ENCODE peak calls at places on chromosomes 4 and X, in seven cellular contexts. I, D, K, O, T, Z and Q are unnamed samples.

GRCh38 chr4:46249106-46249505 is 125.3 kb upstream of the GABRG1 start:
- DNase-seq in K (no peak), D (no peak), T (no peak), Z (no peak), I (no peak), O (no peak), Q (no peak)

GRCh38 chr4:111506706-111507105 is 638.5 kb upstream of the FAM241A start:
- DNase-seq in T (no peak), Z (no peak), D (no peak), K (no peak), O (no peak), I (no peak), Q (no peak)

GRCh38 chr4:17511041-17511949 is 595 bp downstream of the QDPR start:
- DNase-seq in D (peak; percentile 28), O (peak; percentile 85), T (peak; percentile 70), I (peak; percentile 64), K (peak; percentile 77), Z (peak; percentile 36), Q (peak; percentile 83)

GRCh38 chr4:53185853-53186590 is 179.8 kb downstream of the SCFD2 start:
- DNase-seq in K (no peak), Z (no peak), T (no peak), O (no peak), D (no peak), I (no peak), Q (no peak)

GRCh38 chrX:16320765-16321355 is 153.6 kb downstream of the MAGEB17 start:
- DNase-seq in Z (no peak), O (no peak), K (no peak), I (no peak), D (no peak), T (no peak), Q (no peak)

GRCh38 chr4:187289371-187289770 is 565.7 kb upstream of the FAT1 start:
- DNase-seq in D (no peak), K (no peak), O (no peak), Z (no peak), T (no peak), I (no peak), Q (no peak)

GRCh38 chr4:123418486-123418931 is 21.9 kb downstream of the SPRY1 start:
- DNase-seq in I (peak; percentile 43), T (no peak), K (no peak), O (no peak), Z (no peak), D (no peak), Q (no peak)

GRCh38 chr4:104743141-104743748 is 248.6 kb upstream of the CXXC4 start:
- DNase-seq in I (no peak), K (no peak), Z (no peak), O (no peak), T (no peak), D (no peak), Q (no peak)

GRCh38 chr4:3452376-3452775 is 10.6 kb downstream of the HGFAC start:
- DNase-seq in Z (no peak), I (no peak), O (no peak), K (no peak), D (no peak), T (peak; percentile 65), Q (no peak)

GRCh38 chr4:73902038-73902637 is 32.9 kb downstream of the CXCL1 start:
- DNase-seq in T (no peak), Z (no peak), K (no peak), I (no peak), O (no peak), D (no peak), Q (no peak)

GRCh38 chrX:104351173-104351769 is 96.5 kb upstream of the ESX1 start:
- DNase-seq in K (no peak), T (no peak), O (no peak), D (peak; percentile 44), Z (no peak), I (no peak), Q (no peak)

GRCh38 chr4:128528793-128529553 is 241.4 kb upstream of the PGRMC2 start:
- DNase-seq in D (peak; percentile 78), O (no peak), I (no peak), Z (peak; percentile 31), K (no peak), T (no peak), Q (no peak)

GRCh38 chr4:79295076-79295475 is 30.8 kb downstream of the NAA11 start:
- DNase-seq in I (no peak), O (no peak), K (no peak), Z (no peak), D (no peak), T (no peak), Q (no peak)
- H3K9me3 ChIP-seq in I (no peaks in the 10 kb centered on the region), O (no peaks in the 10 kb centered on the region), K (no peaks in the 10 kb centered on the region), Z (no peaks in the 10 kb centered on the region), D (no peaks in the 10 kb centered on the region), T (no peaks in the 10 kb centered on the region), Q (no peaks in the 10 kb centered on the region)

DNA sequence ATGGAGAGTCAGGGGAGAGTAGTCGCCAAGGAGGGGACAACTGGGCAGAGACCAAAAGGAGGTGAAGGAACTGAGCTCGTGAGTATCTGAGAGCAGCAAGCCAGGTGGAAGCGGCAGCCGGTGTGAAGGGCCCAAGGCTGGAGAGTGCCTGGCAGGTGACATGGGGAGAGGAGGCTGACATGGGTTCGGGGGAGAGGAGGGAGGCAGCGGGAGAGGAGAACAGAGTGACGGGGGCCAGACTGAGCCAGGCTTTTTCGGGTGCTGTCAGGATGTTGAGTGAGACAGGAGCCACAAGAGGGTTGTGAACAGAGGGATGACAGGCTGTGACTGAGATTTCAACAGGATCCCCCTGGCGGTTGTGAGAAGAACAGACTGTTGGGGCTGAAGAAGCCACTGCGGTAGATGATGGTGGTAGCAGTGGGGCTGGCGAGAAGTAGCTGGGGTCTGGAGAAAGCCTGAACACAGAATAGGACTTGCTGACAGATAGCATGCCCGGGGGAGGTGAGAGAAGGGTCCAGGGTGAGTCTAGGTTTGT is 5.7 kb downstream of the ELK1 start:
- DNase-seq in O (no peak), T (peak; percentile 39), I (no peak), Z (no peak), D (peak; percentile 57), K (no peak), Q (no peak)
- TF ChIP-seq CTCF in O (no peak), T (peak; percentile 38), I (peak; percentile 13), Z (no peak), D (peak; percentile 29), K (peak; percentile 31), Q (no peak)

DNA sequence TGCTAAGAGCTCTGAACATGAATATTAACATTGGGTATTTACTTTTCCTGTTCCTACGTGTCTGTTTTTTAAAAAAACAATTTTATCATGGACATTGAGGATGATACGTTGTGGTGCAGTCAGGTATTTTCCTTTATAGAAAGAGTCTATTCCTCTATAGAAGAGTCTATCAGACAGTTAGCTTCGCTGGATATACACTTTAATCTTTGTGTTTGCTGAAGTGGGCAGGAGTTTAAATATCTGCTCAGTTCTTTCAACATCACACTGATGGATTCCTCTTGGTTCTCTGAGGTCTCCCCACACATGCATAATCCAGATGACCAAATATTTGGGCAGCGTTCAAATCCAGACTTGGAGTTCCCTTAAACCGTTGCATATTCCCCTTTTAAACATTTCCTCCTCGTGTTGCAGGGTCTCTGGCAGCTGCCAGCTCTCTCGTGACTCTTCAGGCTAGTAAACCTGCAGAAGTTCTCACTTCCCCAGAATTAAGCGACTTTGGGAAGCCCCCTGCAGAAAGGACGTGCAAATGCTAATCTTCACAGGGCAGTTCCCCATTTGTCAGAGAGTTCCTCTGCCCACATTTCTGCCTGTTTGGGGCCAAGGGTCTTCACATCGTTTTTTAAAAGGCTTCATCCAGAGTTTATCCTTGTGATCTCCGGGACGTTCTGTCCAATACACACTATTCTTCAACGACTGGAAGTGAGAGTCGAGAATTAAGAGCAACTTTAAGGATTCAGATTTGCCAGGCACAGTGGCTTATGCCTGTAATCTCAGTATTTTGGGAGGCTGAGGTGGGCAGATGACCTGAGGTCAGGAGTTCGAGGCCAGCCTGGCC is 20.5 kb upstream of the DHRSX start:
- DNase-seq in K (no peak), I (no peak), D (no peak), T (no peak), O (no peak), Z (peak; percentile 33), Q (no peak)
- TF ChIP-seq EP300 in K (no peak), I (no peak), D (no peak), T (no peak), O (no peak), Z (no peak), Q (no peak)

DNA sequence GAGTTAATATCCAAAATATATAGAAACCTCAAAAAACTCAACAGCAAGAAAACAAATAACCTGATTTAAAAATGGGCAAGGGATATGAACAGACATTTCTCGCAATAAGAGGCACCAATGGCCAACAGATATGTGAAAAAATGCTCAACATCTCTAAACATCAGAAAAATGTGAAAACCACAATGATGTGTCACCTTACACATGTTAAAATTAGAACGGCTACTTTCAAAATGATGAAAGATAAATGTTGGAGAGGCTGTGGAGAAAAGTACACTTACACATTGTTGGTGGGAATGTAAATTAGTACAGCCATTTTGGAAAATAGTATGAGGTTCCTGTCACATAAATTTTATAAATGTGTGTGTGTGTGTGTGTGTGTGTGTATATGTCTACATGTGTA is 731.3 kb downstream of the DMD start:
- DNase-seq in Z (no peak), T (no peak), I (no peak), O (no peak), K (no peak), D (no peak), Q (no peak)
- H3K9me3 ChIP-seq in Z (no peaks in the 10 kb centered on the region), T (no peaks in the 10 kb centered on the region), I (no peaks in the 10 kb centered on the region), O (no peaks in the 10 kb centered on the region), K (no peaks in the 10 kb centered on the region), D (no peaks in the 10 kb centered on the region), Q (no peaks in the 10 kb centered on the region)